ENCODE peak calls at places on chromosomes 5 and 9, in ten cellular contexts. Z is endothelial cell, X is heart right ventricle, W is Calu3, S is IMR-90, K is left colon, H is HTR-8/SVneo, G is iris pigment epithelial cell, J is memory B cell, V is choroid plexus epithelial cell. O is an unnamed sample.
A peak's percentile ranks its signal among the peaks of the same experiment; 100 is the strongest.

GRCh38 chr5:173626501-173626812 is 10.0 kb upstream of the BOD1 start:
- DNase-seq in Z (no peak), X (no peak), W (no peak), S (no peak), K (no peak), H (no peak), G (no peak), J (no peak), V (no peak), O (no peak)

GRCh38 chr5:105952875-105953274 is 1717.9 kb downstream of the EFNA5 start:
- DNase-seq in Z (no peak), X (no peak), W (no peak), S (peak; percentile 47), K (no peak), H (no peak), G (peak; percentile 80), J (no peak), V (peak; percentile 77), O (no peak)

GRCh38 chr5:77984587-77984986 is 208.4 kb upstream of the TBCA start:
- DNase-seq in Z (no peak), X (no peak), W (no peak), S (no peak), K (no peak), H (no peak), G (no peak), J (no peak), V (no peak), O (no peak)

GRCh38 chr5:84623034-84623433 is 238.4 kb upstream of the EDIL3 start:
- DNase-seq in Z (no peak), X (no peak), W (no peak), S (no peak), K (no peak), H (no peak), G (no peak), J (no peak), V (no peak), O (no peak)

GRCh38 chr9:32706004-32706749 is 70.7 kb upstream of the TAF1L start:
- DNase-seq in Z (no peak), X (no peak), W (no peak), S (peak; percentile 15), K (no peak), H (no peak), G (no peak), J (no peak), V (no peak), O (no peak)

GRCh38 chr5:115429345-115429940 is 115.1 kb downstream of the FEM1C start:
- DNase-seq in Z (no peak), X (no peak), W (no peak), S (no peak), K (no peak), H (no peak), G (no peak), J (no peak), V (no peak), O (no peak)

GRCh38 chr9:75134495-75134894 is 46.2 kb downstream of the OSTF1 start:
- DNase-seq in Z (no peak), X (no peak), W (no peak), S (no peak), K (no peak), H (no peak), G (no peak), J (no peak), V (no peak), O (no peak)

GRCh38 chr5:124705577-124705976 is 40.9 kb downstream of the ZNF608 start:
- DNase-seq in Z (no peak), X (no peak), W (no peak), S (no peak), K (no peak), H (no peak), G (no peak), J (no peak), V (no peak), O (no peak)

GRCh38 chr9:137502008-137502913 is 43.1 kb upstream of the NSMF start:
- DNase-seq in Z (peak; percentile 40), X (no peak), W (peak; percentile 29), S (no peak), K (no peak), H (peak; percentile 69), G (peak; percentile 21), J (no peak), V (no peak), O (no peak)

GRCh38 chr5:158928405-158928804 is 171.3 kb downstream of the EBF1 start:
- DNase-seq in Z (no peak), X (no peak), W (no peak), S (no peak), K (no peak), H (no peak), G (no peak), J (no peak), V (no peak), O (no peak)

GRCh38 chr9:69470186-69470977 is 145.4 kb downstream of the ENTREP1 start:
- DNase-seq in Z (no peak), X (no peak), W (peak; percentile 19), S (no peak), K (peak; percentile 78), H (no peak), G (no peak), J (no peak), V (no peak), O (peak; percentile 84)

GRCh38 chr9:21443849-21444625 is 3.8 kb downstream of the IFNA1 start:
- DNase-seq in Z (no peak), X (no peak), W (no peak), S (no peak), K (no peak), H (no peak), G (no peak), J (peak; percentile 27), V (no peak), O (no peak)

GRCh38 chr9:119801311-119801710 is 432.1 kb upstream of the BRINP1 start:
- DNase-seq in Z (no peak), X (no peak), W (no peak), S (no peak), K (no peak), H (no peak), G (no peak), J (no peak), V (no peak), O (no peak)

GRCh38 chr9:129111762-129112151 is 542 bp downstream of the PTPA start:
- DNase-seq in Z (no peak), X (no peak), W (peak; percentile 12), S (peak; percentile 45), K (peak; percentile 59), H (peak; percentile 36), G (peak; percentile 56), J (no peak), V (peak; percentile 58), O (peak; percentile 49)

GRCh38 chr5:14231156-14231555 is 88.0 kb downstream of the TRIO start:
- DNase-seq in Z (no peak), X (no peak), W (no peak), S (peak; percentile 54), K (no peak), H (no peak), G (no peak), J (no peak), V (no peak), O (no peak)

GRCh38 chr9:137286980-137287383 is 9.5 kb downstream of the TOR4A start:
- DNase-seq in Z (peak; percentile 67), X (peak; percentile 53), W (peak; percentile 75), S (peak; percentile 59), K (peak; percentile 82), H (peak; percentile 72), G (peak; percentile 72), J (no peak), V (peak; percentile 66), O (peak; percentile 84)

GRCh38 chr5:56409331-56410190 is 176.4 kb upstream of the ANKRD55 start:
- DNase-seq in Z (no peak), X (no peak), W (no peak), S (peak; percentile 99), K (no peak), H (peak; percentile 39), G (peak; percentile 90), J (no peak), V (peak; percentile 55), O (no peak)

GRCh38 chr9:108142504-108143201 is 653.1 kb upstream of the KLF4 start:
- DNase-seq in Z (peak; percentile 7), X (peak; percentile 76), W (no peak), S (peak; percentile 50), K (peak; percentile 79), H (no peak), G (peak; percentile 84), J (no peak), V (peak; percentile 96), O (peak; percentile 85)

GRCh38 chr5:151233576-151234202 is 9.8 kb upstream of the CCDC69 start:
- DNase-seq in Z (no peak), X (no peak), W (no peak), S (no peak), K (no peak), H (no peak), G (no peak), J (no peak), V (no peak), O (peak; percentile 30)

GRCh38 chr9:72978724-72979123 is 25.9 kb upstream of the ALDH1A1 start:
- DNase-seq in Z (no peak), X (no peak), W (peak; percentile 3), S (no peak), K (no peak), H (no peak), G (peak; percentile 29), J (no peak), V (peak; percentile 10), O (no peak)

GRCh38 chr5:52043543-52043942 is 660.3 kb downstream of the ISL1 start:
- DNase-seq in Z (no peak), X (no peak), W (no peak), S (no peak), K (no peak), H (no peak), G (no peak), J (no peak), V (no peak), O (no peak)

GRCh38 chr5:132840896-132841818 is 10.7 kb upstream of the SHROOM1 start:
- DNase-seq in Z (no peak), X (no peak), W (no peak), S (peak; percentile 34), K (no peak), H (no peak), G (peak; percentile 72), J (no peak), V (peak; percentile 35), O (no peak)

GRCh38 chr5:1763548-1763911 is 36.1 kb downstream of the MRPL36 start:
- DNase-seq in Z (peak; percentile 66), X (peak; percentile 35), W (peak; percentile 51), S (peak; percentile 72), K (peak; percentile 41), H (peak; percentile 88), G (peak; percentile 78), J (no peak), V (peak; percentile 89), O (peak; percentile 31)

GRCh38 chr5:60526336-60526875 is 173.6 kb downstream of the DEPDC1B start:
- DNase-seq in Z (no peak), X (no peak), W (no peak), S (no peak), K (no peak), H (no peak), G (no peak), J (no peak), V (peak; percentile 56), O (no peak)

GRCh38 chr5:891837-892389 is 688 bp downstream of the BRD9 start:
- DNase-seq in Z (peak; percentile 30), X (no peak), W (peak; percentile 18), S (peak; percentile 17), K (peak; percentile 16), H (peak; percentile 51), G (peak; percentile 32), J (no peak), V (peak; percentile 21), O (peak; percentile 29)

GRCh38 chr5:149366169-149366750 is 8.4 kb downstream of the PCYOX1L start:
- DNase-seq in Z (no peak), X (no peak), W (no peak), S (no peak), K (no peak), H (no peak), G (no peak), J (no peak), V (no peak), O (peak; percentile 0)

GRCh38 chr9:100066539-100066938 is 32.3 kb downstream of the ERP44 start:
- DNase-seq in Z (no peak), X (no peak), W (no peak), S (peak; percentile 51), K (no peak), H (no peak), G (peak; percentile 42), J (no peak), V (peak; percentile 70), O (no peak)

GRCh38 chr9:70924380-70924779 is 197.0 kb downstream of the TRPM3 start:
- DNase-seq in Z (no peak), X (no peak), W (no peak), S (peak; percentile 65), K (no peak), H (peak; percentile 5), G (peak; percentile 87), J (no peak), V (peak; percentile 82), O (no peak)